ENCODE peak calls at places on chromosomes 12 and 14, in nine cellular contexts. N is psoas muscle, D is A549, X is WERI-Rb-1, Q is NCI-H774, L is T follicular helper cell, M is globus pallidus, A is cerebellar nuclear complex, S is substantia nigra. C is an unnamed sample.

GRCh38 chr12:131091976-131092691 is 138.4 kb downstream of the ADGRD1 start:
- DNase-seq in M (no peak), N (no peak), L (no peak), X (no peak), D (no peak), Q (no peak), S (no peak), A (no peak), C (no peak)

GRCh38 chr14:54818201-54819133 is 84.2 kb downstream of the GCH1 start:
- DNase-seq in Q (peak), X (no peak), M (no peak), S (no peak), L (no peak), N (no peak), D (no peak), A (no peak), C (peak)

GRCh38 chr14:38208825-38209562 is 1.3 kb downstream of the SSTR1 start:
- DNase-seq in A (no peak), L (no peak), N (peak), S (no peak), D (no peak), Q (no peak), M (no peak), X (peak), C (no peak)

GRCh38 chr14:103943673-103944072 is 1.3 kb upstream of the RD3L start:
- DNase-seq in D (no peak), L (no peak), M (no peak), Q (no peak), S (no peak), X (no peak), N (no peak), A (no peak), C (no peak)

GRCh38 chr12:94073441-94074051 is 74.8 kb upstream of the PLXNC1 start:
- DNase-seq in X (peak), D (no peak), N (peak), A (peak), S (no peak), M (no peak), L (no peak), Q (no peak), C (no peak)

GRCh38 chr12:96212456-96213375 is 18.5 kb downstream of the ELK3 start:
- DNase-seq in L (no peak), A (no peak), M (no peak), Q (no peak), S (no peak), N (no peak), X (no peak), D (no peak), C (no peak)

GRCh38 chr12:25792031-25792430 is 166.5 kb upstream of the RASSF8 start:
- DNase-seq in M (no peak), Q (no peak), L (no peak), S (no peak), X (no peak), A (no peak), D (no peak), N (no peak), C (no peak)

GRCh38 chr12:113173081-113173698 is 12.1 kb downstream of the DDX54 start:
- DNase-seq in S (no peak), X (no peak), D (no peak), M (no peak), N (no peak), A (no peak), L (no peak), Q (no peak), C (no peak)

GRCh38 chr12:55068416-55069010 is 48.7 kb downstream of the NEUROD4 start:
- DNase-seq in A (no peak), L (no peak), Q (peak), N (no peak), M (peak), S (no peak), D (peak), X (peak), C (peak)

GRCh38 chr14:96001866-96002510 is 37.2 kb upstream of the C14orf132 start:
- DNase-seq in L (no peak), Q (no peak), S (no peak), X (peak), N (no peak), A (no peak), D (no peak), M (no peak), C (peak)

GRCh38 chr14:69672372-69672771 is 61.0 kb downstream of the SUSD6 start:
- DNase-seq in D (no peak), S (no peak), L (no peak), A (no peak), N (no peak), M (no peak), Q (no peak), X (no peak), C (no peak)

GRCh38 chr14:72904840-72905561 is 11.1 kb upstream of the DPF3 start:
- DNase-seq in Q (no peak), S (peak), N (peak), L (peak), X (peak), A (peak), D (peak), M (peak), C (peak)

GRCh38 chr14:92403981-92404380 is 81.0 kb downstream of the SLC24A4 start:
- DNase-seq in Q (no peak), A (no peak), N (no peak), M (no peak), D (no peak), X (peak), L (no peak), S (no peak), C (no peak)

GRCh38 chr12:94326727-94327126 is 132.9 kb downstream of the CEP83 start:
- DNase-seq in D (no peak), M (no peak), A (no peak), L (no peak), N (no peak), Q (no peak), X (no peak), S (no peak), C (no peak)

GRCh38 chr14:60815371-60815770 is 80.8 kb downstream of the MNAT1 start:
- DNase-seq in Q (no peak), M (no peak), N (no peak), L (no peak), S (no peak), A (no peak), D (no peak), X (no peak), C (no peak)

GRCh38 chr12:6182279-6182898 is 17.8 kb upstream of the CD9 start:
- DNase-seq in L (no peak), N (peak), A (no peak), S (no peak), M (no peak), Q (no peak), X (no peak), D (no peak), C (peak)

GRCh38 chr12:9244894-9245293 is 36.7 kb upstream of the PZP start:
- DNase-seq in X (no peak), A (no peak), N (no peak), S (no peak), M (peak), Q (no peak), L (no peak), D (peak), C (no peak)

GRCh38 chr12:110117948-110118685 is 6.0 kb upstream of the IFT81 start:
- DNase-seq in X (no peak), S (no peak), N (no peak), M (no peak), Q (no peak), A (no peak), D (no peak), L (no peak), C (peak)

GRCh38 chr12:28618171-28618570 is 427.9 kb downstream of the CCDC91 start:
- DNase-seq in N (no peak), S (no peak), A (no peak), M (no peak), D (no peak), X (no peak), Q (no peak), L (no peak), C (no peak)

GRCh38 chr12:77392467-77392866 is 327.1 kb upstream of the E2F7 start:
- DNase-seq in L (no peak), Q (no peak), A (no peak), S (no peak), X (no peak), D (no peak), N (no peak), M (no peak), C (no peak)

GRCh38 chr12:116138380-116138779 is 139.1 kb downstream of the MED13L start:
- DNase-seq in D (no peak), X (no peak), S (no peak), Q (no peak), A (no peak), L (no peak), N (no peak), M (no peak), C (no peak)

GRCh38 chr12:30594509-30594908 is 101.2 kb downstream of the IPO8 start:
- DNase-seq in M (no peak), D (no peak), Q (no peak), L (no peak), N (no peak), A (no peak), X (no peak), S (no peak), C (no peak)

GRCh38 chr12:131912526-131913274 is 16.4 kb upstream of the PUS1 start:
- DNase-seq in X (no peak), M (peak), L (no peak), D (peak), N (peak), Q (no peak), A (peak), S (no peak), C (no peak)

GRCh38 chr14:70640938-70641547 is 673 bp upstream of the TTC9 start:
- DNase-seq in S (no peak), D (peak), N (peak), X (peak), A (no peak), L (peak), Q (no peak), M (no peak), C (peak)